ENCODE peak calls at places on chromosome 14, in nine cellular contexts. One of them, this sample, is unnamed.

GRCh38 chr14:53330441-53330840 is 177.3 kb upstream of the DDHD1 start:
- DNase-seq in A549: no peak
- DNase-seq in GM12865: no peak
- DNase-seq in AG04450: no peak
- DNase-seq in HCT116: no peak
- DNase-seq in GM20000: no peak
- DNase-seq in GM12864: no peak
- DNase-seq in choroid plexus epithelial cell: no peak
- DNase-seq in fibroblast of pulmonary artery: no peak
- DNase-seq in this sample: no peak

GRCh38 chr14:99604766-99605298 is 825 bp upstream of the CCDC85C start:
- DNase-seq in A549: peak
- DNase-seq in GM12865: peak
- DNase-seq in AG04450: no peak
- DNase-seq in HCT116: no peak
- DNase-seq in GM20000: peak
- DNase-seq in GM12864: no peak
- DNase-seq in choroid plexus epithelial cell: peak
- DNase-seq in fibroblast of pulmonary artery: peak
- DNase-seq in this sample: peak

GRCh38 chr14:30874999-30875787 is 834 bp downstream of the COCH start:
- DNase-seq in A549: no peak
- DNase-seq in GM12865: peak
- DNase-seq in AG04450: no peak
- DNase-seq in HCT116: no peak
- DNase-seq in GM20000: peak
- DNase-seq in GM12864: no peak
- DNase-seq in choroid plexus epithelial cell: no peak
- DNase-seq in fibroblast of pulmonary artery: no peak
- DNase-seq in this sample: peak

GRCh38 chr14:76763362-76764041 is 2.2 kb downstream of the VASH1 start:
- DNase-seq in A549: no peak
- DNase-seq in GM12865: no peak
- DNase-seq in AG04450: no peak
- DNase-seq in HCT116: no peak
- DNase-seq in GM20000: no peak
- DNase-seq in GM12864: no peak
- DNase-seq in choroid plexus epithelial cell: no peak
- DNase-seq in fibroblast of pulmonary artery: peak
- DNase-seq in this sample: no peak

GRCh38 chr14:40691066-40691465 is 915.6 kb upstream of the LRFN5 start:
- DNase-seq in A549: no peak
- DNase-seq in GM12865: no peak
- DNase-seq in AG04450: no peak
- DNase-seq in HCT116: no peak
- DNase-seq in GM20000: no peak
- DNase-seq in GM12864: no peak
- DNase-seq in choroid plexus epithelial cell: no peak
- DNase-seq in fibroblast of pulmonary artery: no peak
- DNase-seq in this sample: no peak

GRCh38 chr14:76760331-76761197 is 704 bp upstream of the VASH1 start:
- DNase-seq in A549: no peak
- DNase-seq in GM12865: no peak
- DNase-seq in AG04450: no peak
- DNase-seq in HCT116: no peak
- DNase-seq in GM20000: no peak
- DNase-seq in GM12864: no peak
- DNase-seq in choroid plexus epithelial cell: no peak
- DNase-seq in fibroblast of pulmonary artery: no peak
- DNase-seq in this sample: no peak

GRCh38 chr14:61355892-61356325 is 34.5 kb downstream of the PRKCH start:
- DNase-seq in A549: peak
- DNase-seq in GM12865: no peak
- DNase-seq in AG04450: no peak
- DNase-seq in HCT116: peak
- DNase-seq in GM20000: no peak
- DNase-seq in GM12864: no peak
- DNase-seq in choroid plexus epithelial cell: peak
- DNase-seq in fibroblast of pulmonary artery: peak
- DNase-seq in this sample: peak

GRCh38 chr14:76086636-76087035 is 65.1 kb upstream of the GPATCH2L start:
- DNase-seq in A549: no peak
- DNase-seq in GM12865: no peak
- DNase-seq in AG04450: no peak
- DNase-seq in HCT116: no peak
- DNase-seq in GM20000: no peak
- DNase-seq in GM12864: no peak
- DNase-seq in choroid plexus epithelial cell: no peak
- DNase-seq in fibroblast of pulmonary artery: no peak
- DNase-seq in this sample: no peak

GRCh38 chr14:76784881-76785280 is 23.6 kb downstream of the VASH1 start:
- DNase-seq in A549: peak
- DNase-seq in GM12865: peak
- DNase-seq in AG04450: peak
- DNase-seq in HCT116: peak
- DNase-seq in GM20000: peak
- DNase-seq in GM12864: no peak
- DNase-seq in choroid plexus epithelial cell: peak
- DNase-seq in fibroblast of pulmonary artery: peak
- DNase-seq in this sample: peak

GRCh38 chr14:93430319-93430801 is 379 bp upstream of the UNC79 start:
- DNase-seq in A549: no peak
- DNase-seq in GM12865: no peak
- DNase-seq in AG04450: no peak
- DNase-seq in HCT116: no peak
- DNase-seq in GM20000: no peak
- DNase-seq in GM12864: no peak
- DNase-seq in choroid plexus epithelial cell: peak
- DNase-seq in fibroblast of pulmonary artery: peak
- DNase-seq in this sample: peak

GRCh38 chr14:42806909-42807315 is 1200.2 kb downstream of the LRFN5 start:
- DNase-seq in A549: no peak
- DNase-seq in GM12865: no peak
- DNase-seq in AG04450: peak
- DNase-seq in HCT116: no peak
- DNase-seq in GM20000: no peak
- DNase-seq in GM12864: no peak
- DNase-seq in choroid plexus epithelial cell: peak
- DNase-seq in fibroblast of pulmonary artery: peak
- DNase-seq in this sample: no peak

GRCh38 chr14:31441273-31442110 is 15.8 kb downstream of the DTD2 start:
- DNase-seq in A549: no peak
- DNase-seq in GM12865: no peak
- DNase-seq in AG04450: no peak
- DNase-seq in HCT116: no peak
- DNase-seq in GM20000: no peak
- DNase-seq in GM12864: no peak
- DNase-seq in choroid plexus epithelial cell: peak
- DNase-seq in fibroblast of pulmonary artery: peak
- DNase-seq in this sample: no peak

GRCh38 chr14:60646202-60646886 is 2.9 kb downstream of the SIX1 start:
- DNase-seq in A549: no peak
- DNase-seq in GM12865: no peak
- DNase-seq in AG04450: no peak
- DNase-seq in HCT116: no peak
- DNase-seq in GM20000: peak
- DNase-seq in GM12864: no peak
- DNase-seq in choroid plexus epithelial cell: peak
- DNase-seq in fibroblast of pulmonary artery: no peak
- DNase-seq in this sample: peak

GRCh38 chr14:79967453-79967852 is 243.9 kb downstream of the DIO2 start:
- DNase-seq in A549: no peak
- DNase-seq in GM12865: no peak
- DNase-seq in AG04450: no peak
- DNase-seq in HCT116: no peak
- DNase-seq in GM20000: no peak
- DNase-seq in GM12864: no peak
- DNase-seq in choroid plexus epithelial cell: no peak
- DNase-seq in fibroblast of pulmonary artery: no peak
- DNase-seq in this sample: no peak

GRCh38 chr14:56686416-56686815 is 106.8 kb downstream of the TMEM260 start:
- DNase-seq in A549: no peak
- DNase-seq in GM12865: no peak
- DNase-seq in AG04450: no peak
- DNase-seq in HCT116: no peak
- DNase-seq in GM20000: no peak
- DNase-seq in GM12864: no peak
- DNase-seq in choroid plexus epithelial cell: no peak
- DNase-seq in fibroblast of pulmonary artery: no peak
- DNase-seq in this sample: peak
- TF ChIP-seq CTCF in A549: no peak
- TF ChIP-seq CTCF in GM12865: no peak
- TF ChIP-seq CTCF in AG04450: no peak
- TF ChIP-seq CTCF in HCT116: no peak
- TF ChIP-seq CTCF in GM20000: no peak
- TF ChIP-seq CTCF in GM12864: no peak
- TF ChIP-seq CTCF in choroid plexus epithelial cell: no peak
- TF ChIP-seq CTCF in fibroblast of pulmonary artery: no peak
- TF ChIP-seq CTCF in this sample: no peak

GRCh38 chr14:64738306-64738879 is 34.2 kb downstream of the PLEKHG3 start:
- DNase-seq in A549: no peak
- DNase-seq in GM12865: no peak
- DNase-seq in AG04450: no peak
- DNase-seq in HCT116: no peak
- DNase-seq in GM20000: no peak
- DNase-seq in GM12864: no peak
- DNase-seq in choroid plexus epithelial cell: no peak
- DNase-seq in fibroblast of pulmonary artery: no peak
- DNase-seq in this sample: no peak

GRCh38 chr14:64737391-64738305 is 33.4 kb downstream of the PLEKHG3 start:
- DNase-seq in A549: no peak
- DNase-seq in GM12865: no peak
- DNase-seq in AG04450: no peak
- DNase-seq in HCT116: no peak
- DNase-seq in GM20000: no peak
- DNase-seq in GM12864: no peak
- DNase-seq in choroid plexus epithelial cell: no peak
- DNase-seq in fibroblast of pulmonary artery: no peak
- DNase-seq in this sample: no peak

GRCh38 chr14:64734990-64735389 is 30.8 kb downstream of the PLEKHG3 start:
- DNase-seq in A549: no peak
- DNase-seq in GM12865: no peak
- DNase-seq in AG04450: no peak
- DNase-seq in HCT116: no peak
- DNase-seq in GM20000: no peak
- DNase-seq in GM12864: no peak
- DNase-seq in choroid plexus epithelial cell: no peak
- DNase-seq in fibroblast of pulmonary artery: no peak
- DNase-seq in this sample: no peak

GRCh38 chr14:64733899-64734298 is 29.7 kb downstream of the PLEKHG3 start:
- DNase-seq in A549: no peak
- DNase-seq in GM12865: no peak
- DNase-seq in AG04450: no peak
- DNase-seq in HCT116: no peak
- DNase-seq in GM20000: no peak
- DNase-seq in GM12864: no peak
- DNase-seq in choroid plexus epithelial cell: no peak
- DNase-seq in fibroblast of pulmonary artery: no peak
- DNase-seq in this sample: no peak

GRCh38 chr14:64736271-64737131 is 32.3 kb downstream of the PLEKHG3 start:
- DNase-seq in A549: no peak
- DNase-seq in GM12865: no peak
- DNase-seq in AG04450: no peak
- DNase-seq in HCT116: no peak
- DNase-seq in GM20000: no peak
- DNase-seq in GM12864: no peak
- DNase-seq in choroid plexus epithelial cell: no peak
- DNase-seq in fibroblast of pulmonary artery: no peak
- DNase-seq in this sample: no peak
- TF ChIP-seq CTCF in A549: no peak
- TF ChIP-seq CTCF in GM12865: no peak
- TF ChIP-seq CTCF in AG04450: no peak
- TF ChIP-seq CTCF in HCT116: no peak
- TF ChIP-seq CTCF in GM20000: no peak
- TF ChIP-seq CTCF in GM12864: no peak
- TF ChIP-seq CTCF in choroid plexus epithelial cell: no peak
- TF ChIP-seq CTCF in fibroblast of pulmonary artery: no peak
- TF ChIP-seq CTCF in this sample: no peak

GRCh38 chr14:22836301-22837058 is at the start of gene MMP14:
- DNase-seq in A549: no peak
- DNase-seq in GM12865: no peak
- DNase-seq in AG04450: no peak
- DNase-seq in HCT116: no peak
- DNase-seq in GM20000: no peak
- DNase-seq in GM12864: no peak
- DNase-seq in choroid plexus epithelial cell: peak
- DNase-seq in fibroblast of pulmonary artery: peak
- DNase-seq in this sample: peak
- TF ChIP-seq CTCF in A549: no peak
- TF ChIP-seq CTCF in GM12865: no peak
- TF ChIP-seq CTCF in AG04450: peak
- TF ChIP-seq CTCF in HCT116: no peak
- TF ChIP-seq CTCF in GM20000: no peak
- TF ChIP-seq CTCF in GM12864: no peak
- TF ChIP-seq CTCF in choroid plexus epithelial cell: peak
- TF ChIP-seq CTCF in fibroblast of pulmonary artery: peak
- TF ChIP-seq CTCF in this sample: no peak

GRCh38 chr14:21999400-21999799 is 325.8 kb upstream of the OR4E1 start:
- DNase-seq in A549: no peak
- DNase-seq in GM12865: no peak
- DNase-seq in AG04450: no peak
- DNase-seq in HCT116: no peak
- DNase-seq in GM20000: no peak
- DNase-seq in GM12864: no peak
- DNase-seq in choroid plexus epithelial cell: no peak
- DNase-seq in fibroblast of pulmonary artery: no peak
- DNase-seq in this sample: no peak

GRCh38 chr14:22003471-22003870 is 329.9 kb upstream of the OR4E1 start:
- DNase-seq in A549: no peak
- DNase-seq in GM12865: no peak
- DNase-seq in AG04450: no peak
- DNase-seq in HCT116: no peak
- DNase-seq in GM20000: no peak
- DNase-seq in GM12864: no peak
- DNase-seq in choroid plexus epithelial cell: no peak
- DNase-seq in fibroblast of pulmonary artery: no peak
- DNase-seq in this sample: no peak

GRCh38 chr14:22007278-22008097 is 333.9 kb upstream of the OR4E1 start:
- DNase-seq in A549: no peak
- DNase-seq in GM12865: no peak
- DNase-seq in AG04450: no peak
- DNase-seq in HCT116: no peak
- DNase-seq in GM20000: no peak
- DNase-seq in GM12864: no peak
- DNase-seq in choroid plexus epithelial cell: no peak
- DNase-seq in fibroblast of pulmonary artery: no peak
- DNase-seq in this sample: no peak

GRCh38 chr14:22008098-22008412 is 334.4 kb upstream of the OR4E1 start:
- DNase-seq in A549: no peak
- DNase-seq in GM12865: no peak
- DNase-seq in AG04450: no peak
- DNase-seq in HCT116: no peak
- DNase-seq in GM20000: no peak
- DNase-seq in GM12864: no peak
- DNase-seq in choroid plexus epithelial cell: no peak
- DNase-seq in fibroblast of pulmonary artery: no peak
- DNase-seq in this sample: no peak

DNA sequence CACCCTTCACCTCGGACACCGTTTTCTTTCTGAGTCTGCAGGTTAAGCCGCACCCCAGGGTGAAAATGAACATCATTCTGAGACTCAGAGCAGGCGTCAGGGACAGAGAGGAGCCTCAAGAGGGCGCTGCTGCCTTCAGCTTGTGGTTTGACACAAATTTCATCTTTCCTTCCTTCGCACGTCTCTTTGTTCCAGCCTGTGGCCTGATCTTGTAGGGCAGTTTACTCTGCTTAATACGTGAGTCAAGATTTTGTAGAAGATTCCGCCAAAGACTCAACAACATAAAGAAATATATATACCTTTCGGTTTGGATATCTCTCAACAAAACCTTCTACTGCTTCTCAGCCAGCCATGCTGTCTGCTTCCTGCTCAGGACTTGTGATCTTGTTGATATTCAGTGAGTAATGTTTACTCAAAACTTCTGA is 329.3 kb upstream of the OR4E1 start:
- DNase-seq in A549: no peak
- DNase-seq in GM12865: peak
- DNase-seq in AG04450: no peak
- DNase-seq in HCT116: peak
- DNase-seq in GM20000: no peak
- DNase-seq in GM12864: no peak
- DNase-seq in choroid plexus epithelial cell: no peak
- DNase-seq in fibroblast of pulmonary artery: no peak
- DNase-seq in this sample: peak
- TF ChIP-seq CTCF in A549: peak
- TF ChIP-seq CTCF in GM12865: peak
- TF ChIP-seq CTCF in AG04450: peak
- TF ChIP-seq CTCF in HCT116: peak
- TF ChIP-seq CTCF in GM20000: peak
- TF ChIP-seq CTCF in GM12864: peak
- TF ChIP-seq CTCF in choroid plexus epithelial cell: peak
- TF ChIP-seq CTCF in fibroblast of pulmonary artery: no peak
- TF ChIP-seq CTCF in this sample: peak

This sample was measured in endothelial cell.